ENCODE peak calls at places on chromosomes 13 and 19, in five cellular contexts. S, G, D, K and E are unnamed samples.

GRCh38 chr13:102907016-102907756 is 61.4 kb downstream of the ERCC5 start:
- DNase-seq in G (no peak), S (no peak), K (no peak), D (no peak), E (no peak)

GRCh38 chr19:2232286-2233151 is 3.6 kb downstream of the PLEKHJ1 start:
- DNase-seq in G (no peak), K (no peak), S (no peak), D (no peak), E (no peak)

GRCh38 chr13:98301721-98302120 is 124.7 kb upstream of the RNF113B start:
- DNase-seq in D (no peak), S (no peak), G (no peak), K (no peak), E (no peak)

GRCh38 chr13:42215578-42216421 is 56.2 kb upstream of the AKAP11 start:
- DNase-seq in K (no peak), G (no peak), S (no peak), D (peak; percentile 25), E (no peak)

GRCh38 chr13:71524245-71525002 is 342.6 kb downstream of the DACH1 start:
- DNase-seq in S (no peak), D (no peak), G (no peak), K (no peak), E (no peak)

GRCh38 chr13:112245959-112246358 is 130.2 kb upstream of the SPACA7 start:
- DNase-seq in S (no peak), D (no peak), G (no peak), K (no peak), E (no peak)

GRCh38 chr13:113775451-113776145 is 16.6 kb downstream of the TMEM255B start:
- DNase-seq in K (no peak), G (no peak), S (no peak), D (no peak), E (no peak)

GRCh38 chr13:36344173-36344572 is 2.0 kb downstream of the SPART start:
- DNase-seq in D (no peak), G (no peak), S (no peak), K (no peak), E (no peak)

GRCh38 chr13:50365683-50366391 is 350.6 kb downstream of the KCNRG start:
- DNase-seq in K (peak; percentile 26), D (no peak), S (no peak), G (no peak), E (no peak)

GRCh38 chr19:55255618-55256423 is 3.0 kb downstream of the PPP6R1 start:
- DNase-seq in K (peak; percentile 43), S (no peak), D (no peak), G (no peak), E (no peak)

GRCh38 chr13:52137489-52137888 is 8.6 kb upstream of the NEK5 start:
- DNase-seq in D (no peak), S (no peak), G (no peak), K (no peak), E (no peak)

GRCh38 chr13:79907527-79907926 is 426.6 kb downstream of the NDFIP2 start:
- DNase-seq in G (no peak), S (no peak), K (no peak), D (no peak), E (no peak)

GRCh38 chr13:54573186-54573585 is 1544.6 kb downstream of the OLFM4 start:
- DNase-seq in G (no peak), K (no peak), D (no peak), S (no peak), E (no peak)

GRCh38 chr19:5144545-5145179 is 175.7 kb downstream of the KDM4B start:
- DNase-seq in G (no peak), K (peak; percentile 0), D (no peak), S (no peak), E (no peak)

GRCh38 chr19:46823049-46823448 is 27.6 kb downstream of the AP2S1 start:
- DNase-seq in K (no peak), G (no peak), D (no peak), S (no peak), E (no peak)

GRCh38 chr19:19280561-19280960 is 7.5 kb upstream of the TM6SF2 start:
- DNase-seq in G (peak; percentile 71), K (no peak), S (no peak), D (no peak), E (peak; percentile 61)

GRCh38 chr13:103297083-103297482 is 230.9 kb upstream of the SLC10A2 start:
- DNase-seq in D (no peak), K (no peak), G (no peak), S (no peak), E (no peak)

GRCh38 chr13:93146584-93147292 is 79.9 kb upstream of the GPC6 start:
- DNase-seq in S (no peak), G (no peak), K (no peak), D (no peak), E (no peak)

GRCh38 chr13:48233097-48233885 is at the start of gene ITM2B:
- DNase-seq in G (peak; percentile 76), D (no peak), K (peak; percentile 47), S (no peak), E (peak; percentile 66)

GRCh38 chr19:5369962-5370367 is 29.4 kb upstream of the PTPRS start:
- DNase-seq in G (no peak), K (peak; percentile 30), D (no peak), S (peak; percentile 17), E (no peak)

GRCh38 chr13:102799544-102800144 is 725 bp downstream of the BIVM start:
- DNase-seq in S (no peak), K (no peak), G (no peak), D (no peak), E (peak; percentile 53)

GRCh38 chr19:49014870-49015255 is 2.0 kb downstream of the LHB start:
- DNase-seq in S (no peak), D (no peak), G (no peak), K (no peak), E (no peak)

GRCh38 chr13:20174656-20175405 is 14.0 kb upstream of the GJA3 start:
- DNase-seq in G (no peak), S (peak; percentile 61), K (peak; percentile 68), D (no peak), E (peak; percentile 3)

GRCh38 chr13:44879452-44880058 is 109.7 kb downstream of the NUFIP1 start:
- DNase-seq in S (no peak), D (peak; percentile 16), G (no peak), K (no peak), E (no peak)

GRCh38 chr19:2334986-2335846 is 6.7 kb downstream of the SPPL2B start:
- DNase-seq in D (no peak), G (no peak), S (no peak), K (no peak), E (no peak)

GRCh38 chr19:22832031-22832762 is at the start of gene ZNF723:
- DNase-seq in D (no peak), G (no peak), K (no peak), S (no peak), E (no peak)

GRCh38 chr13:98142427-98143156 is at the start of gene FARP1:
- DNase-seq in D (no peak), K (peak; percentile 13), S (peak; percentile 78), G (peak; percentile 48), E (peak; percentile 66)

GRCh38 chr13:41649659-41650058 is 192.3 kb downstream of the RGCC start:
- DNase-seq in G (no peak), D (no peak), S (no peak), K (no peak), E (no peak)

GRCh38 chr13:60162096-60162495 is 1.6 kb downstream of the DIAPH3 start:
- DNase-seq in D (no peak), S (no peak), G (no peak), K (no peak), E (no peak)

GRCh38 chr19:58097783-58098681 is at the start of gene ZSCAN18:
- DNase-seq in D (peak; percentile 94), K (peak; percentile 98), S (peak; percentile 99), G (peak; percentile 98), E (peak; percentile 91)

GRCh38 chr13:50691682-50692263 is 151.7 kb downstream of the DLEU7 start:
- DNase-seq in K (no peak), S (no peak), G (no peak), D (no peak), E (no peak)

GRCh38 chr19:9956956-9957355 is 20.6 kb upstream of the OLFM2 start:
- DNase-seq in K (no peak), S (no peak), D (no peak), G (no peak), E (no peak)

GRCh38 chr19:55322495-55322894 is 2.6 kb downstream of the TMEM150B start:
- DNase-seq in S (no peak), G (no peak), K (no peak), D (no peak), E (no peak)

GRCh38 chr13:32409561-32410440 is 18.1 kb downstream of the N4BP2L1 start:
- DNase-seq in S (peak; percentile 73), G (no peak), D (no peak), K (no peak), E (no peak)

GRCh38 chr19:45315304-45315703 is 7.4 kb downstream of the CKM start:
- DNase-seq in D (no peak), K (no peak), G (no peak), S (no peak), E (no peak)